ENCODE peak calls at places on chromosomes 12 and 14, in ten cellular contexts. V is left lung, T is esophagus muscularis mucosa, J is AG10803, C is psoas muscle, Y is BE2C, G is choroid plexus epithelial cell, U is heart right ventricle, F is endodermal cell, Q is iPS DF 6.9. K is an unnamed sample.

GRCh38 chr12:121060149-121061001 is 21.3 kb upstream of the OASL start:
- DNase-seq in G (peak; percentile 67), V (no peak), C (no peak), T (peak; percentile 86), Y (no peak), U (peak; percentile 20), Q (peak; percentile 22), F (peak; percentile 86), J (peak; percentile 41), K (peak; percentile 55)

GRCh38 chr12:123050331-123050809 is 69.9 kb downstream of the ARL6IP4 start:
- DNase-seq in Y (no peak), C (peak; percentile 68), F (no peak), T (no peak), V (no peak), Q (no peak), J (peak; percentile 40), U (no peak), G (peak; percentile 44), K (peak; percentile 36)

GRCh38 chr14:101198398-101199027 is 295.0 kb upstream of the RTL1 start:
- DNase-seq in T (peak; percentile 70), Y (no peak), U (no peak), J (no peak), F (peak; percentile 31), G (no peak), V (peak; percentile 59), C (peak; percentile 5), Q (no peak), K (no peak)

GRCh38 chr14:96383445-96383844 is 8.5 kb upstream of the AK7 start:
- DNase-seq in F (no peak), C (no peak), Q (no peak), V (no peak), T (no peak), G (peak; percentile 21), J (no peak), U (no peak), Y (no peak), K (no peak)

GRCh38 chr12:107131832-107132616 is 38.7 kb upstream of the CRY1 start:
- DNase-seq in T (no peak), V (no peak), U (no peak), G (peak; percentile 79), C (no peak), F (peak; percentile 78), Q (peak; percentile 50), J (peak; percentile 61), Y (peak; percentile 28), K (peak; percentile 75)

GRCh38 chr14:29236401-29236800 is 469.8 kb downstream of the FOXG1 start:
- DNase-seq in G (peak; percentile 28), V (no peak), Y (no peak), U (no peak), T (no peak), J (no peak), C (no peak), F (no peak), Q (no peak), K (no peak)

GRCh38 chr12:89707992-89708792 is 446 bp downstream of the ATP2B1 start:
- DNase-seq in U (peak; percentile 48), C (peak; percentile 72), F (peak; percentile 87), Q (no peak), J (no peak), V (peak; percentile 90), Y (peak; percentile 39), T (no peak), G (peak; percentile 35), K (no peak)

GRCh38 chr12:20367731-20368652 is at the start of gene PDE3A:
- DNase-seq in V (peak; percentile 69), F (peak; percentile 94), G (peak; percentile 86), U (peak; percentile 72), C (peak; percentile 72), J (peak; percentile 39), Y (peak; percentile 68), T (no peak), Q (no peak), K (peak; percentile 88)

GRCh38 chr14:50943943-50944646 is at the start of gene PYGL:
- DNase-seq in J (peak; percentile 63), T (peak; percentile 93), Q (no peak), V (peak; percentile 98), Y (peak; percentile 76), G (peak; percentile 63), F (peak; percentile 91), U (peak; percentile 80), C (peak; percentile 84), K (peak; percentile 71)

GRCh38 chr12:5914387-5915149 is 30.5 kb downstream of the ANO2 start:
- DNase-seq in T (peak; percentile 78), J (no peak), Q (no peak), Y (no peak), C (no peak), F (no peak), U (no peak), G (no peak), V (no peak), K (no peak)

GRCh38 chr14:87940894-87941293 is 52.1 kb downstream of the GALC start:
- DNase-seq in Y (no peak), J (no peak), F (no peak), T (no peak), G (no peak), C (no peak), Q (no peak), V (no peak), U (no peak), K (no peak)

GRCh38 chr12:52121848-52122838 is 42.6 kb downstream of the SMIM41 start:
- DNase-seq in J (peak; percentile 40), F (peak; percentile 95), U (peak; percentile 77), T (no peak), Y (peak; percentile 85), C (peak; percentile 82), V (peak; percentile 90), Q (no peak), G (peak; percentile 67), K (peak; percentile 63)

GRCh38 chr14:91714805-91715204 is 17.1 kb downstream of the CATSPERB start:
- DNase-seq in U (no peak), F (peak; percentile 63), T (no peak), C (no peak), Y (no peak), Q (no peak), G (no peak), J (no peak), V (no peak), K (no peak)

GRCh38 chr12:12033589-12034223 is 37.0 kb upstream of the BCL2L14 start:
- DNase-seq in V (no peak), Q (no peak), C (no peak), U (no peak), J (no peak), Y (no peak), G (no peak), F (peak; percentile 49), T (no peak), K (no peak)

GRCh38 chr12:12032260-12032761 is 38.4 kb upstream of the BCL2L14 start:
- DNase-seq in Q (no peak), C (no peak), F (peak; percentile 58), U (no peak), J (no peak), Y (no peak), G (no peak), T (no peak), V (no peak), K (no peak)

GRCh38 chr12:12034344-12034743 is 36.4 kb upstream of the BCL2L14 start:
- DNase-seq in G (no peak), Q (no peak), T (no peak), F (peak; percentile 32), U (no peak), Y (no peak), C (no peak), J (no peak), V (no peak), K (no peak)

GRCh38 chr12:12035229-12035628 is 35.5 kb upstream of the BCL2L14 start:
- DNase-seq in C (no peak), G (no peak), U (no peak), J (no peak), F (peak; percentile 31), Y (no peak), V (no peak), T (no peak), Q (no peak), K (no peak)

GRCh38 chr12:12032771-12033588 is 37.8 kb upstream of the BCL2L14 start:
- DNase-seq in G (peak; percentile 94), J (peak; percentile 82), F (peak; percentile 94), V (peak; percentile 82), Y (peak; percentile 73), Q (peak; percentile 79), U (peak; percentile 31), T (peak; percentile 94), C (peak; percentile 85), K (peak; percentile 93)
- H3K4me3 ChIP-seq in G (peak overlapping the region; percentile 40), J (peak overlapping the region; percentile 66), F (no peak overlapping the region), V (peak overlapping the region; percentile 37), Y (peak overlapping the region; percentile 57), Q (peak overlapping the region; percentile 16), U (peak overlapping the region; percentile 55), T (peak overlapping the region; percentile 46), C (peak overlapping the region; percentile 60), K (peak overlapping the region; percentile 41)

DNA sequence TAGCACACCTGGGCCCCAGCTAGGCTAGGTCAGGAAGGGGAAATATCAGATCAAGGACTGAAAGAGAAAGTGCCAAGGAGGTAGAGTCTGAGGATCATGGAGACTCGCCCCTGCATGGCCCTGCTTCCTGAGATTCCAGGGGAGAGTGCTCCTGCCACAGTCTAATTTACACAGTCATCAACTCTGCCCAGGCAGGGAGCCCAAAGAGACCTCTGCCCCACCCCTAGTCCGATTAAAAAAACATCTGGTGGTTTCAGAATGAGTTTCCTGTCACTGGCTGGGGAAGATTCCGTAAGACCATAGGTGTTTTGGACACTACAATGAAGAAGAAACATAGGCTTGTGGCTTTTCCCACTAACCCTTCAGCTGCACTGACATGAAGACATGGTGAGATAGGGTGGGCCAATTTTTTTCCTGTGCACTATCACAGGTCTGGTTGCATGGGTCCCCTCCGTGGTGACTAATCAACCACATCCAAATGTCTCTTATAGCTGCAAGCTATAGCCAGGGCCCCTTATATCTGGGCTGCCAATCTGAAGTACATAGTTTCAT is 31.5 kb upstream of the GZMB start:
- DNase-seq in F (no peak), U (no peak), V (no peak), J (no peak), Y (no peak), C (no peak), T (no peak), Q (no peak), G (no peak), K (no peak)
- H3K4me3 ChIP-seq in F (no peak overlapping the region), U (no peak overlapping the region), V (no peak overlapping the region), J (no peak overlapping the region), Y (no peak overlapping the region), C (no peak overlapping the region), T (no peak overlapping the region), Q (no peak overlapping the region), G (no peak overlapping the region), K (no peak overlapping the region)

GRCh38 chr14:93858896-93859295 is 68.2 kb upstream of the FAM181A start:
- DNase-seq in U (no peak), Q (no peak), G (no peak), J (no peak), F (no peak), V (no peak), C (no peak), Y (no peak), T (no peak), K (no peak)
- H3K4me3 ChIP-seq in U (no peak overlapping the region), Q (no peak overlapping the region), G (no peak overlapping the region), J (no peak overlapping the region), F (no peak overlapping the region), V (no peak overlapping the region), C (no peak overlapping the region), Y (no peak overlapping the region), T (no peak overlapping the region), K (no peak overlapping the region)

DNA sequence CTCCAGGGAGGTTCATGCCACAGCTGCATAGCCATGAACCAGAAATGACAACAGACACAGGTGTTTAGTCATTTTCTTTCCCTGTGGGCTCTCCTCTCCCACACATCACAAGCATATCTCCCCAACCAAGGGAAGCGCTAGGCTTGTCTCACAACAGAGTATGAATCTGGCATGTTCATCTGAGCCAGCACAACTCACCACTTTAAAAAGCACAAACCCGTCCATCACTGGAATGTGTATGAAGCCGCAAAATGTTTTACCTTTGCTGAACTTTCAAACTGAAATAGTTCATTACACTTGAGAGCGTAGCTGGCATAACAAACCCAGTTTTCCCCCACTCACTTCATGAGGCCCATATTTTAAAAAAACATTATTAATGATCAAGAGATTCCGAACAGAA is 15.9 kb downstream of the NID2 start:
- DNase-seq in C (no peak), Q (no peak), G (peak; percentile 82), F (no peak), U (no peak), J (peak; percentile 62), Y (no peak), T (no peak), V (no peak), K (peak; percentile 56)
- H3K4me3 ChIP-seq in C (no peak overlapping the region), Q (no peak overlapping the region), G (no peak overlapping the region), F (no peak overlapping the region), U (peak overlapping the region; percentile 1), J (no peak overlapping the region), Y (no peak overlapping the region), T (no peak overlapping the region), V (no peak overlapping the region), K (no peak overlapping the region)

K was measured in fibroblast of pulmonary artery.